ENCODE peak calls at places on chromosomes 11 and 22, in nine cellular contexts. One of them, this sample, is unnamed.

GRCh38 chr11:88447285-88447684 is 109.7 kb upstream of the CTSC start:
- DNase-seq in cardiac muscle cell: no peak
- DNase-seq in lung: no peak
- DNase-seq in mammary epithelial cell: no peak
- DNase-seq in lower leg skin: no peak
- DNase-seq in prostate gland: no peak
- DNase-seq in foreskin fibroblast: no peak
- DNase-seq in left lung: no peak
- DNase-seq in AG04449: no peak
- DNase-seq in this sample: no peak

GRCh38 chr11:30328676-30329075 is 5.8 kb downstream of the ARL14EP start:
- DNase-seq in cardiac muscle cell: no peak
- DNase-seq in lung: no peak
- DNase-seq in mammary epithelial cell: no peak
- DNase-seq in lower leg skin: no peak
- DNase-seq in prostate gland: no peak
- DNase-seq in foreskin fibroblast: no peak
- DNase-seq in left lung: no peak
- DNase-seq in AG04449: no peak
- DNase-seq in this sample: no peak

GRCh38 chr11:75135021-75135650 is 15.8 kb upstream of the SLCO2B1 start:
- DNase-seq in cardiac muscle cell: no peak
- DNase-seq in lung: no peak
- DNase-seq in mammary epithelial cell: no peak
- DNase-seq in lower leg skin: no peak
- DNase-seq in prostate gland: no peak
- DNase-seq in foreskin fibroblast: no peak
- DNase-seq in left lung: no peak
- DNase-seq in AG04449: no peak
- DNase-seq in this sample: no peak

GRCh38 chr11:129766858-129767604 is 48.6 kb upstream of the TMEM45B start:
- DNase-seq in cardiac muscle cell: peak
- DNase-seq in lung: no peak
- DNase-seq in mammary epithelial cell: peak
- DNase-seq in lower leg skin: no peak
- DNase-seq in prostate gland: no peak
- DNase-seq in foreskin fibroblast: no peak
- DNase-seq in left lung: no peak
- DNase-seq in AG04449: no peak
- DNase-seq in this sample: no peak

GRCh38 chr22:28799125-28799833 is 1.1 kb downstream of the XBP1 start:
- DNase-seq in cardiac muscle cell: no peak
- DNase-seq in lung: peak
- DNase-seq in mammary epithelial cell: peak
- DNase-seq in lower leg skin: peak
- DNase-seq in prostate gland: peak
- DNase-seq in foreskin fibroblast: peak
- DNase-seq in left lung: no peak
- DNase-seq in AG04449: peak
- DNase-seq in this sample: no peak

GRCh38 chr11:133082851-133083488 is 449.3 kb downstream of the OPCML start:
- DNase-seq in cardiac muscle cell: peak
- DNase-seq in lung: peak
- DNase-seq in mammary epithelial cell: peak
- DNase-seq in lower leg skin: no peak
- DNase-seq in prostate gland: peak
- DNase-seq in foreskin fibroblast: peak
- DNase-seq in left lung: peak
- DNase-seq in AG04449: no peak
- DNase-seq in this sample: no peak

GRCh38 chr11:58573451-58574104 is 2.1 kb downstream of the LPXN start:
- DNase-seq in cardiac muscle cell: peak
- DNase-seq in lung: no peak
- DNase-seq in mammary epithelial cell: peak
- DNase-seq in lower leg skin: peak
- DNase-seq in prostate gland: peak
- DNase-seq in foreskin fibroblast: peak
- DNase-seq in left lung: no peak
- DNase-seq in AG04449: no peak
- DNase-seq in this sample: no peak

GRCh38 chr11:4903484-4903883 is at the start of gene OR51A7:
- DNase-seq in cardiac muscle cell: no peak
- DNase-seq in lung: no peak
- DNase-seq in mammary epithelial cell: no peak
- DNase-seq in lower leg skin: no peak
- DNase-seq in prostate gland: no peak
- DNase-seq in foreskin fibroblast: no peak
- DNase-seq in left lung: no peak
- DNase-seq in AG04449: no peak
- DNase-seq in this sample: no peak

GRCh38 chr11:68764746-68765145 is 13.4 kb upstream of the TESMIN start:
- DNase-seq in cardiac muscle cell: no peak
- DNase-seq in lung: no peak
- DNase-seq in mammary epithelial cell: no peak
- DNase-seq in lower leg skin: no peak
- DNase-seq in prostate gland: no peak
- DNase-seq in foreskin fibroblast: no peak
- DNase-seq in left lung: no peak
- DNase-seq in AG04449: no peak
- DNase-seq in this sample: no peak

GRCh38 chr11:68762481-68762880 is 11.2 kb upstream of the TESMIN start:
- DNase-seq in cardiac muscle cell: no peak
- DNase-seq in lung: no peak
- DNase-seq in mammary epithelial cell: no peak
- DNase-seq in lower leg skin: no peak
- DNase-seq in prostate gland: no peak
- DNase-seq in foreskin fibroblast: no peak
- DNase-seq in left lung: no peak
- DNase-seq in AG04449: no peak
- DNase-seq in this sample: no peak

GRCh38 chr11:68761801-68762200 is 10.5 kb upstream of the TESMIN start:
- DNase-seq in cardiac muscle cell: no peak
- DNase-seq in lung: no peak
- DNase-seq in mammary epithelial cell: no peak
- DNase-seq in lower leg skin: no peak
- DNase-seq in prostate gland: no peak
- DNase-seq in foreskin fibroblast: no peak
- DNase-seq in left lung: no peak
- DNase-seq in AG04449: no peak
- DNase-seq in this sample: no peak

GRCh38 chr11:68763181-68763721 is 11.9 kb upstream of the TESMIN start:
- DNase-seq in cardiac muscle cell: no peak
- DNase-seq in lung: no peak
- DNase-seq in mammary epithelial cell: peak
- DNase-seq in lower leg skin: no peak
- DNase-seq in prostate gland: no peak
- DNase-seq in foreskin fibroblast: no peak
- DNase-seq in left lung: no peak
- DNase-seq in AG04449: no peak
- DNase-seq in this sample: no peak

DNA sequence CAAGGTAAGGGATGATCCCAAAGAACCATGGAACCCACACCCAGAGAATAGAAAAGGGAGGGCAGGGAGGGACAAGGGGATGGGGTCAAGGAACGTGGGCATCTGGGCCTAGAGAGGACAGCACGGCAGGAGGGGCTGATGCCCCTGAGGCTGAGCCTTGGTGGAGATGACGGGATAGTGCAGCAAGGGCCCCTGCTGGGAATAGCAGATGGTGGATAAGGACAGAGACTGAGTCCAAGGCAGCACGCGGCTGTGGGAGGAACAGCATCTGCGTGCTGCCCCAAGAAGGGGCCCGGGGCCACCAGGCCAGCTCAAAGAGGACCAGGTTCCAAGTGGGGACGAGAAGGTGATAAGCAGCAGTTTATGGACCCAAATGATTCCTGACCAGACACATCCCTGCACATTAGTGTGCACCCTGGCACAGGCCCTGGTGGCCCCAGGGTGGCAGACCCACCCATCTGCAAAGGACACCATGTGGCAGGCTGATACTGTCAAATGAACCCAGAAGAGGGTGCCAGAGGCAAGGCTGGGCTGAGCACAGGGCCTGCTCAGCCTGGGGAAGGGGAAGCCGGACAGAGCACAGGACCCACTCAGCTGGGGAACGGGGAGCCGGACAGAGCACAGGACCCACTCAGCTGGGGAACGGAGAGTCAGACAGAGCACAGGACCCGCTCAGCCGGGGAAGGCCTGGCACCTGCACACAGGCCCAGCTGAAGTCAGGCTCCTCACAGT is 12.8 kb upstream of the TESMIN start:
- DNase-seq in cardiac muscle cell: no peak
- DNase-seq in lung: no peak
- DNase-seq in mammary epithelial cell: no peak
- DNase-seq in lower leg skin: no peak
- DNase-seq in prostate gland: no peak
- DNase-seq in foreskin fibroblast: no peak
- DNase-seq in left lung: no peak
- DNase-seq in AG04449: no peak
- DNase-seq in this sample: no peak
- TF ChIP-seq CTCF in cardiac muscle cell: no peak
- TF ChIP-seq CTCF in lung: no peak
- TF ChIP-seq CTCF in mammary epithelial cell: no peak
- TF ChIP-seq CTCF in lower leg skin: no peak
- TF ChIP-seq CTCF in prostate gland: no peak
- TF ChIP-seq CTCF in foreskin fibroblast: no peak
- TF ChIP-seq CTCF in left lung: no peak
- TF ChIP-seq CTCF in AG04449: no peak
- TF ChIP-seq CTCF in this sample: no peak

GRCh38 chr11:65897020-65897471 is 3.1 kb downstream of the FOSL1 start:
- DNase-seq in cardiac muscle cell: no peak
- DNase-seq in lung: no peak
- DNase-seq in mammary epithelial cell: no peak
- DNase-seq in lower leg skin: no peak
- DNase-seq in prostate gland: no peak
- DNase-seq in foreskin fibroblast: no peak
- DNase-seq in left lung: no peak
- DNase-seq in AG04449: no peak
- DNase-seq in this sample: no peak

GRCh38 chr11:65900125-65900898 is at the start of gene FOSL1:
- DNase-seq in cardiac muscle cell: peak
- DNase-seq in lung: peak
- DNase-seq in mammary epithelial cell: peak
- DNase-seq in lower leg skin: peak
- DNase-seq in prostate gland: peak
- DNase-seq in foreskin fibroblast: peak
- DNase-seq in left lung: peak
- DNase-seq in AG04449: peak
- DNase-seq in this sample: no peak

GRCh38 chr11:65900899-65901180 is 652 bp upstream of the FOSL1 start:
- DNase-seq in cardiac muscle cell: no peak
- DNase-seq in lung: no peak
- DNase-seq in mammary epithelial cell: no peak
- DNase-seq in lower leg skin: no peak
- DNase-seq in prostate gland: no peak
- DNase-seq in foreskin fibroblast: no peak
- DNase-seq in left lung: no peak
- DNase-seq in AG04449: no peak
- DNase-seq in this sample: no peak

GRCh38 chr11:65898656-65899355 is 1.4 kb downstream of the FOSL1 start:
- DNase-seq in cardiac muscle cell: no peak
- DNase-seq in lung: no peak
- DNase-seq in mammary epithelial cell: peak
- DNase-seq in lower leg skin: no peak
- DNase-seq in prostate gland: no peak
- DNase-seq in foreskin fibroblast: no peak
- DNase-seq in left lung: peak
- DNase-seq in AG04449: no peak
- DNase-seq in this sample: no peak

GRCh38 chr11:65899356-65900124 is 648 bp downstream of the FOSL1 start:
- DNase-seq in cardiac muscle cell: peak
- DNase-seq in lung: no peak
- DNase-seq in mammary epithelial cell: no peak
- DNase-seq in lower leg skin: no peak
- DNase-seq in prostate gland: no peak
- DNase-seq in foreskin fibroblast: peak
- DNase-seq in left lung: peak
- DNase-seq in AG04449: no peak
- DNase-seq in this sample: no peak
- H3K4me3 ChIP-seq in cardiac muscle cell: peak
- H3K4me3 ChIP-seq in lung: peak
- H3K4me3 ChIP-seq in mammary epithelial cell: peak
- H3K4me3 ChIP-seq in lower leg skin: peak
- H3K4me3 ChIP-seq in prostate gland: peak
- H3K4me3 ChIP-seq in foreskin fibroblast: peak
- H3K4me3 ChIP-seq in left lung: peak
- H3K4me3 ChIP-seq in AG04449: peak
- H3K4me3 ChIP-seq in this sample: peak

GRCh38 chr22:30220338-30221009 is 26.1 kb downstream of the LIF start:
- DNase-seq in cardiac muscle cell: no peak
- DNase-seq in lung: no peak
- DNase-seq in mammary epithelial cell: no peak
- DNase-seq in lower leg skin: no peak
- DNase-seq in prostate gland: no peak
- DNase-seq in foreskin fibroblast: no peak
- DNase-seq in left lung: no peak
- DNase-seq in AG04449: no peak
- DNase-seq in this sample: no peak

GRCh38 chr22:30217698-30218565 is 28.6 kb downstream of the LIF start:
- DNase-seq in cardiac muscle cell: no peak
- DNase-seq in lung: no peak
- DNase-seq in mammary epithelial cell: peak
- DNase-seq in lower leg skin: no peak
- DNase-seq in prostate gland: no peak
- DNase-seq in foreskin fibroblast: no peak
- DNase-seq in left lung: no peak
- DNase-seq in AG04449: no peak
- DNase-seq in this sample: no peak

GRCh38 chr22:30221121-30221992 is 25.2 kb downstream of the LIF start:
- DNase-seq in cardiac muscle cell: no peak
- DNase-seq in lung: no peak
- DNase-seq in mammary epithelial cell: no peak
- DNase-seq in lower leg skin: no peak
- DNase-seq in prostate gland: no peak
- DNase-seq in foreskin fibroblast: no peak
- DNase-seq in left lung: no peak
- DNase-seq in AG04449: no peak
- DNase-seq in this sample: no peak

GRCh38 chr22:30219668-30220278 is 26.8 kb downstream of the LIF start:
- DNase-seq in cardiac muscle cell: no peak
- DNase-seq in lung: no peak
- DNase-seq in mammary epithelial cell: no peak
- DNase-seq in lower leg skin: no peak
- DNase-seq in prostate gland: no peak
- DNase-seq in foreskin fibroblast: no peak
- DNase-seq in left lung: no peak
- DNase-seq in AG04449: no peak
- DNase-seq in this sample: no peak

GRCh38 chr22:30219049-30219448 is 27.5 kb downstream of the LIF start:
- DNase-seq in cardiac muscle cell: peak
- DNase-seq in lung: no peak
- DNase-seq in mammary epithelial cell: no peak
- DNase-seq in lower leg skin: no peak
- DNase-seq in prostate gland: no peak
- DNase-seq in foreskin fibroblast: no peak
- DNase-seq in left lung: no peak
- DNase-seq in AG04449: no peak
- DNase-seq in this sample: no peak
- TF ChIP-seq CTCF in cardiac muscle cell: no peak
- TF ChIP-seq CTCF in lung: no peak
- TF ChIP-seq CTCF in mammary epithelial cell: no peak
- TF ChIP-seq CTCF in lower leg skin: no peak
- TF ChIP-seq CTCF in prostate gland: no peak
- TF ChIP-seq CTCF in foreskin fibroblast: no peak
- TF ChIP-seq CTCF in left lung: no peak
- TF ChIP-seq CTCF in AG04449: peak
- TF ChIP-seq CTCF in this sample: no peak

DNA sequence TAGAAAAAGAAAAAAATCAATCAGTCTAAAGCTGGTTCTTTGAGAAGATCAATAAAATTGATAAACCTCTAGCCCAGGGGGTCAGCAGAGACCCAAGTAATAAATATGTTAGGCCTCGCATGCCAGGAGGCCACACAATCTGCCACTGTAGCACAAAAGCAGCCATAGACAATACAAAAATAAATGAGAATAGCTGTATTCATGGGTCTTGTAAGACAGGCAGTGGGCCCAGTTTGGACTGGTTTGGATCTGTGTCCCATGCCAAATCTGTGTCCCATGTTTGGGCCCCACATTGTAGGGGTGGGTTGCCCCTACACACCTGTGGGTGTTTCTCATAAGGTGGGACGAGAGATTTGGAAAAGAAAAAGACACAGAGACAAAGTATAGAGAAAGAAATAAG is 6.6 kb upstream of the PLAAT4 start:
- DNase-seq in cardiac muscle cell: no peak
- DNase-seq in lung: no peak
- DNase-seq in mammary epithelial cell: no peak
- DNase-seq in lower leg skin: no peak
- DNase-seq in prostate gland: no peak
- DNase-seq in foreskin fibroblast: no peak
- DNase-seq in left lung: no peak
- DNase-seq in AG04449: no peak
- DNase-seq in this sample: no peak
- H3K4me3 ChIP-seq in cardiac muscle cell: no peak
- H3K4me3 ChIP-seq in lung: no peak
- H3K4me3 ChIP-seq in mammary epithelial cell: no peak
- H3K4me3 ChIP-seq in lower leg skin: no peak
- H3K4me3 ChIP-seq in prostate gland: no peak
- H3K4me3 ChIP-seq in foreskin fibroblast: no peak
- H3K4me3 ChIP-seq in left lung: no peak
- H3K4me3 ChIP-seq in AG04449: no peak
- H3K4me3 ChIP-seq in this sample: no peak